ENCODE peak calls at places on chromosomes 16 and 17, in seven cellular contexts. One of them, this sample, is unnamed.
A peak's percentile ranks its signal among the peaks of the same experiment; 100 is the strongest.

GRCh38 chr16:70156207-70156978 is 17.2 kb upstream of the CLEC18C start:
- DNase-seq in cardiac fibroblast: no peak
- DNase-seq in WTC11: no peak
- DNase-seq in Daoy: no peak
- DNase-seq in mucosa of gallbladder: no peak
- DNase-seq in stimulated activated CD8-positive, alpha-beta memory T cell treated with anti-CD3 and anti-CD28 coated beads, Interleukin-2, amount 100 ng/mL, for 1 hour: no peak
- DNase-seq in activated CD4-positive, alpha-beta T cell treated with anti-CD3 and anti-CD28 coated beads for 36 hours: no peak
- DNase-seq in this sample: no peak

GRCh38 chr16:55499951-55500350 is 8.9 kb upstream of the LPCAT2 start:
- DNase-seq in cardiac fibroblast: peak; percentile 97
- DNase-seq in WTC11: no peak
- DNase-seq in Daoy: peak; percentile 96
- DNase-seq in mucosa of gallbladder: no peak
- DNase-seq in stimulated activated CD8-positive, alpha-beta memory T cell treated with anti-CD3 and anti-CD28 coated beads, Interleukin-2, amount 100 ng/mL, for 1 hour: no peak
- DNase-seq in activated CD4-positive, alpha-beta T cell treated with anti-CD3 and anti-CD28 coated beads for 36 hours: peak; percentile 70
- DNase-seq in this sample: peak; percentile 84

GRCh38 chr16:70437017-70437581 is 1.8 kb downstream of the ST3GAL2 start:
- DNase-seq in cardiac fibroblast: peak; percentile 93
- DNase-seq in WTC11: peak; percentile 68
- DNase-seq in Daoy: peak; percentile 89
- DNase-seq in mucosa of gallbladder: no peak
- DNase-seq in stimulated activated CD8-positive, alpha-beta memory T cell treated with anti-CD3 and anti-CD28 coated beads, Interleukin-2, amount 100 ng/mL, for 1 hour: no peak
- DNase-seq in activated CD4-positive, alpha-beta T cell treated with anti-CD3 and anti-CD28 coated beads for 36 hours: peak; percentile 26
- DNase-seq in this sample: no peak

GRCh38 chr17:76671123-76671911 is 27.8 kb upstream of the ST6GALNAC1 start:
- DNase-seq in cardiac fibroblast: peak; percentile 100
- DNase-seq in WTC11: peak; percentile 100
- DNase-seq in Daoy: peak; percentile 100
- DNase-seq in mucosa of gallbladder: peak; percentile 100
- DNase-seq in stimulated activated CD8-positive, alpha-beta memory T cell treated with anti-CD3 and anti-CD28 coated beads, Interleukin-2, amount 100 ng/mL, for 1 hour: peak; percentile 95
- DNase-seq in activated CD4-positive, alpha-beta T cell treated with anti-CD3 and anti-CD28 coated beads for 36 hours: peak; percentile 100
- DNase-seq in this sample: peak; percentile 98

GRCh38 chr17:58693208-58693607 is 806 bp downstream of the RAD51C start:
- DNase-seq in cardiac fibroblast: no peak
- DNase-seq in WTC11: no peak
- DNase-seq in Daoy: no peak
- DNase-seq in mucosa of gallbladder: no peak
- DNase-seq in stimulated activated CD8-positive, alpha-beta memory T cell treated with anti-CD3 and anti-CD28 coated beads, Interleukin-2, amount 100 ng/mL, for 1 hour: no peak
- DNase-seq in activated CD4-positive, alpha-beta T cell treated with anti-CD3 and anti-CD28 coated beads for 36 hours: no peak
- DNase-seq in this sample: no peak

GRCh38 chr17:7916799-7917198 is 710 bp upstream of the RNF227 start:
- DNase-seq in cardiac fibroblast: peak; percentile 57
- DNase-seq in WTC11: no peak
- DNase-seq in Daoy: peak; percentile 23
- DNase-seq in mucosa of gallbladder: no peak
- DNase-seq in stimulated activated CD8-positive, alpha-beta memory T cell treated with anti-CD3 and anti-CD28 coated beads, Interleukin-2, amount 100 ng/mL, for 1 hour: no peak
- DNase-seq in activated CD4-positive, alpha-beta T cell treated with anti-CD3 and anti-CD28 coated beads for 36 hours: no peak
- DNase-seq in this sample: no peak

GRCh38 chr17:54992797-54993639 is 24.5 kb downstream of the STXBP4 start:
- DNase-seq in cardiac fibroblast: peak; percentile 66
- DNase-seq in WTC11: no peak
- DNase-seq in Daoy: peak; percentile 14
- DNase-seq in mucosa of gallbladder: no peak
- DNase-seq in stimulated activated CD8-positive, alpha-beta memory T cell treated with anti-CD3 and anti-CD28 coated beads, Interleukin-2, amount 100 ng/mL, for 1 hour: no peak
- DNase-seq in activated CD4-positive, alpha-beta T cell treated with anti-CD3 and anti-CD28 coated beads for 36 hours: no peak
- DNase-seq in this sample: peak; percentile 25

GRCh38 chr16:86391987-86392386 is 118.3 kb upstream of the FOXF1 start:
- DNase-seq in cardiac fibroblast: no peak
- DNase-seq in WTC11: no peak
- DNase-seq in Daoy: peak; percentile 44
- DNase-seq in mucosa of gallbladder: no peak
- DNase-seq in stimulated activated CD8-positive, alpha-beta memory T cell treated with anti-CD3 and anti-CD28 coated beads, Interleukin-2, amount 100 ng/mL, for 1 hour: no peak
- DNase-seq in activated CD4-positive, alpha-beta T cell treated with anti-CD3 and anti-CD28 coated beads for 36 hours: no peak
- DNase-seq in this sample: no peak

GRCh38 chr17:36188891-36189306 is 7.7 kb downstream of the CCL3L1 start:
- DNase-seq in cardiac fibroblast: no peak
- DNase-seq in WTC11: no peak
- DNase-seq in Daoy: no peak
- DNase-seq in mucosa of gallbladder: peak; percentile 52
- DNase-seq in stimulated activated CD8-positive, alpha-beta memory T cell treated with anti-CD3 and anti-CD28 coated beads, Interleukin-2, amount 100 ng/mL, for 1 hour: no peak
- DNase-seq in activated CD4-positive, alpha-beta T cell treated with anti-CD3 and anti-CD28 coated beads for 36 hours: peak; percentile 17
- DNase-seq in this sample: peak; percentile 85

GRCh38 chr16:3431779-3432219 is 11.5 kb downstream of the ZNF597 start:
- DNase-seq in cardiac fibroblast: peak; percentile 36
- DNase-seq in WTC11: no peak
- DNase-seq in Daoy: peak; percentile 53
- DNase-seq in mucosa of gallbladder: peak; percentile 38
- DNase-seq in stimulated activated CD8-positive, alpha-beta memory T cell treated with anti-CD3 and anti-CD28 coated beads, Interleukin-2, amount 100 ng/mL, for 1 hour: peak; percentile 3
- DNase-seq in activated CD4-positive, alpha-beta T cell treated with anti-CD3 and anti-CD28 coated beads for 36 hours: peak; percentile 81
- DNase-seq in this sample: peak; percentile 56

GRCh38 chr17:7882629-7883028 is 6.0 kb upstream of the CHD3 start:
- DNase-seq in cardiac fibroblast: no peak
- DNase-seq in WTC11: no peak
- DNase-seq in Daoy: no peak
- DNase-seq in mucosa of gallbladder: no peak
- DNase-seq in stimulated activated CD8-positive, alpha-beta memory T cell treated with anti-CD3 and anti-CD28 coated beads, Interleukin-2, amount 100 ng/mL, for 1 hour: no peak
- DNase-seq in activated CD4-positive, alpha-beta T cell treated with anti-CD3 and anti-CD28 coated beads for 36 hours: no peak
- DNase-seq in this sample: no peak

GRCh38 chr16:27313422-27314160 is at the start of gene IL4R:
- DNase-seq in cardiac fibroblast: peak; percentile 93
- DNase-seq in WTC11: peak; percentile 58
- DNase-seq in Daoy: peak; percentile 46
- DNase-seq in mucosa of gallbladder: peak; percentile 59
- DNase-seq in stimulated activated CD8-positive, alpha-beta memory T cell treated with anti-CD3 and anti-CD28 coated beads, Interleukin-2, amount 100 ng/mL, for 1 hour: peak; percentile 30
- DNase-seq in activated CD4-positive, alpha-beta T cell treated with anti-CD3 and anti-CD28 coated beads for 36 hours: peak; percentile 87
- DNase-seq in this sample: peak; percentile 20

GRCh38 chr16:50902457-50902856 is 160.6 kb downstream of the CYLD start:
- DNase-seq in cardiac fibroblast: no peak
- DNase-seq in WTC11: no peak
- DNase-seq in Daoy: no peak
- DNase-seq in mucosa of gallbladder: no peak
- DNase-seq in stimulated activated CD8-positive, alpha-beta memory T cell treated with anti-CD3 and anti-CD28 coated beads, Interleukin-2, amount 100 ng/mL, for 1 hour: no peak
- DNase-seq in activated CD4-positive, alpha-beta T cell treated with anti-CD3 and anti-CD28 coated beads for 36 hours: no peak
- DNase-seq in this sample: no peak

GRCh38 chr17:3693099-3693498 is 2.9 kb downstream of the P2RX5 start:
- DNase-seq in cardiac fibroblast: no peak
- DNase-seq in WTC11: no peak
- DNase-seq in Daoy: no peak
- DNase-seq in mucosa of gallbladder: no peak
- DNase-seq in stimulated activated CD8-positive, alpha-beta memory T cell treated with anti-CD3 and anti-CD28 coated beads, Interleukin-2, amount 100 ng/mL, for 1 hour: no peak
- DNase-seq in activated CD4-positive, alpha-beta T cell treated with anti-CD3 and anti-CD28 coated beads for 36 hours: no peak
- DNase-seq in this sample: no peak

GRCh38 chr17:42286411-42287295 is 1.6 kb upstream of the STAT5A start:
- DNase-seq in cardiac fibroblast: no peak
- DNase-seq in WTC11: no peak
- DNase-seq in Daoy: peak; percentile 34
- DNase-seq in mucosa of gallbladder: no peak
- DNase-seq in stimulated activated CD8-positive, alpha-beta memory T cell treated with anti-CD3 and anti-CD28 coated beads, Interleukin-2, amount 100 ng/mL, for 1 hour: no peak
- DNase-seq in activated CD4-positive, alpha-beta T cell treated with anti-CD3 and anti-CD28 coated beads for 36 hours: peak; percentile 49
- DNase-seq in this sample: peak; percentile 43

GRCh38 chr16:75074920-75075687 is 41.5 kb downstream of the LDHD start:
- DNase-seq in cardiac fibroblast: peak; percentile 75
- DNase-seq in WTC11: no peak
- DNase-seq in Daoy: peak; percentile 59
- DNase-seq in mucosa of gallbladder: peak; percentile 49
- DNase-seq in stimulated activated CD8-positive, alpha-beta memory T cell treated with anti-CD3 and anti-CD28 coated beads, Interleukin-2, amount 100 ng/mL, for 1 hour: peak; percentile 55
- DNase-seq in activated CD4-positive, alpha-beta T cell treated with anti-CD3 and anti-CD28 coated beads for 36 hours: peak; percentile 89
- DNase-seq in this sample: peak; percentile 99

GRCh38 chr16:49462989-49463371 is 89.4 kb downstream of the C16orf78 start:
- DNase-seq in cardiac fibroblast: no peak
- DNase-seq in WTC11: no peak
- DNase-seq in Daoy: no peak
- DNase-seq in mucosa of gallbladder: no peak
- DNase-seq in stimulated activated CD8-positive, alpha-beta memory T cell treated with anti-CD3 and anti-CD28 coated beads, Interleukin-2, amount 100 ng/mL, for 1 hour: no peak
- DNase-seq in activated CD4-positive, alpha-beta T cell treated with anti-CD3 and anti-CD28 coated beads for 36 hours: peak; percentile 24
- DNase-seq in this sample: no peak

GRCh38 chr16:50692999-50693781 is at the start of gene NOD2:
- DNase-seq in cardiac fibroblast: peak; percentile 9
- DNase-seq in WTC11: peak; percentile 52
- DNase-seq in Daoy: peak; percentile 12
- DNase-seq in mucosa of gallbladder: no peak
- DNase-seq in stimulated activated CD8-positive, alpha-beta memory T cell treated with anti-CD3 and anti-CD28 coated beads, Interleukin-2, amount 100 ng/mL, for 1 hour: no peak
- DNase-seq in activated CD4-positive, alpha-beta T cell treated with anti-CD3 and anti-CD28 coated beads for 36 hours: peak; percentile 56
- DNase-seq in this sample: no peak

GRCh38 chr17:45692661-45693060 is 91.5 kb upstream of the CRHR1 start:
- DNase-seq in cardiac fibroblast: no peak
- DNase-seq in WTC11: no peak
- DNase-seq in Daoy: no peak
- DNase-seq in mucosa of gallbladder: no peak
- DNase-seq in stimulated activated CD8-positive, alpha-beta memory T cell treated with anti-CD3 and anti-CD28 coated beads, Interleukin-2, amount 100 ng/mL, for 1 hour: no peak
- DNase-seq in activated CD4-positive, alpha-beta T cell treated with anti-CD3 and anti-CD28 coated beads for 36 hours: no peak
- DNase-seq in this sample: no peak

GRCh38 chr16:3696425-3697218 is 20.7 kb downstream of the TRAP1 start:
- DNase-seq in cardiac fibroblast: peak; percentile 89
- DNase-seq in WTC11: no peak
- DNase-seq in Daoy: no peak
- DNase-seq in mucosa of gallbladder: peak; percentile 55
- DNase-seq in stimulated activated CD8-positive, alpha-beta memory T cell treated with anti-CD3 and anti-CD28 coated beads, Interleukin-2, amount 100 ng/mL, for 1 hour: no peak
- DNase-seq in activated CD4-positive, alpha-beta T cell treated with anti-CD3 and anti-CD28 coated beads for 36 hours: no peak
- DNase-seq in this sample: no peak

This sample was measured in GF-D8.